ENCODE peak calls at places on chromosomes 1 and 21, in eight cellular contexts. Q is activated CD4-positive, CD25-positive, alpha-beta regulatory T cell; J is GM20000; T is hepatic stellate cell; D is CD4-positive, alpha-beta memory T cell; N is NCI-H2029; A is activated CD8-positive, alpha-beta memory T cell treated with anti-CD3 and anti-CD28 coated beads for 48 hours; G is epithelial cell of esophagus. B is an unnamed sample.

GRCh38 chr21:20971296-20971921 is 26.8 kb upstream of the NCAM2 start:
- DNase-seq in J (peak), A (no peak), Q (no peak), N (peak), T (peak), G (peak), D (no peak), B (no peak)

GRCh38 chr1:67214420-67215174 is 48.3 kb downstream of the IL23R start:
- DNase-seq in G (peak), T (peak), Q (no peak), D (peak), A (no peak), N (no peak), J (peak), B (no peak)

GRCh38 chr21:39381009-39381408 is 32.1 kb upstream of the HMGN1 start:
- DNase-seq in N (no peak), D (no peak), J (no peak), G (no peak), A (no peak), T (no peak), Q (no peak), B (no peak)

GRCh38 chr1:39378377-39378776 is 113.1 kb upstream of the BMP8A start:
- DNase-seq in Q (no peak), G (peak), T (no peak), J (no peak), N (peak), A (no peak), D (no peak), B (no peak)

GRCh38 chr1:83950106-83950661 is 48.7 kb downstream of the TTLL7 start:
- DNase-seq in G (no peak), D (no peak), T (no peak), J (no peak), A (no peak), N (no peak), Q (no peak), B (no peak)

GRCh38 chr21:34072145-34073031 is 990 bp upstream of the MRPS6 start:
- DNase-seq in D (peak), A (no peak), N (no peak), Q (no peak), G (peak), J (no peak), T (no peak), B (no peak)

GRCh38 chr21:45334591-45335081 is 46.9 kb upstream of the POFUT2 start:
- DNase-seq in J (no peak), T (no peak), G (no peak), D (no peak), N (no peak), Q (no peak), A (no peak), B (no peak)

GRCh38 chr1:182174202-182174855 is 112.8 kb upstream of the ZNF648 start:
- DNase-seq in J (no peak), T (no peak), A (no peak), Q (no peak), G (peak), N (no peak), D (no peak), B (no peak)

GRCh38 chr1:17540255-17541001 is 930 bp downstream of the ARHGEF10L start:
- DNase-seq in J (no peak), N (no peak), A (no peak), D (no peak), Q (no peak), G (no peak), T (peak), B (peak)

GRCh38 chr1:69076631-69077030 is 491.1 kb upstream of the LRRC7 start:
- DNase-seq in G (no peak), J (no peak), D (no peak), T (no peak), A (no peak), N (no peak), Q (no peak), B (no peak)

GRCh38 chr1:24864409-24864808 is 65.7 kb downstream of the RUNX3 start:
- DNase-seq in G (no peak), N (no peak), J (no peak), D (no peak), Q (no peak), T (no peak), A (no peak), B (no peak)

GRCh38 chr1:99252630-99253029 is 11.7 kb upstream of the PLPPR4 start:
- DNase-seq in N (no peak), T (no peak), A (no peak), J (no peak), D (no peak), G (no peak), Q (no peak), B (peak)